ENCODE peak calls at places on chromosome 15, in nine cellular contexts. J is stomach, C is K562, T is body of pancreas, U is adrenal gland, W is testis, S is GM12878, A is gastrocnemius medialis, I is IMR-90. R is an unnamed sample. For H3K4me1, the result is how much of the 10 kb centered on the place peaks cover.

GRCh38 chr15:88894819-88895767 is at the start of gene HAPLN3:
- DNase-seq in T (peak), W (no peak), A (no peak), C (peak), U (peak), I (peak), J (peak), S (no peak), R (no peak)

GRCh38 chr15:71781179-71781964 is 29.0 kb upstream of the NR2E3 start:
- DNase-seq in S (peak), W (no peak), J (no peak), U (no peak), C (no peak), T (no peak), I (peak), A (no peak), R (no peak)

GRCh38 chr15:42084465-42085235 is 9.7 kb downstream of the PLA2G4D start:
- DNase-seq in J (peak), S (no peak), T (peak), W (peak), A (peak), I (peak), C (peak), U (peak), R (peak)

GRCh38 chr15:58554758-58555157 is 123.0 kb downstream of the LIPC start:
- DNase-seq in I (no peak), A (no peak), U (no peak), S (no peak), J (no peak), T (no peak), W (no peak), C (no peak), R (no peak)

GRCh38 chr15:100945006-100945405 is 25.8 kb downstream of the LRRK1 start:
- DNase-seq in A (no peak), U (no peak), S (no peak), T (no peak), C (no peak), J (no peak), I (peak), W (no peak), R (no peak)

GRCh38 chr15:74347757-74348250 is 19.6 kb downstream of the CYP11A1 start:
- DNase-seq in I (no peak), U (no peak), T (no peak), J (no peak), S (no peak), W (no peak), C (no peak), A (no peak), R (no peak)

GRCh38 chr15:44296625-44297524 is 8.4 kb downstream of the GOLM2 start:
- DNase-seq in I (peak), T (peak), C (peak), J (no peak), U (no peak), W (no peak), A (no peak), S (no peak), R (no peak)

GRCh38 chr15:66298803-66299251 is 5.5 kb downstream of the DIS3L start:
- DNase-seq in T (peak), S (no peak), C (no peak), A (no peak), J (no peak), I (no peak), W (no peak), U (no peak), R (no peak)

GRCh38 chr15:51861557-51862350 is 32.3 kb downstream of the TMOD3 start:
- DNase-seq in J (no peak), C (no peak), A (no peak), U (no peak), W (no peak), S (no peak), T (no peak), I (no peak), R (no peak)

GRCh38 chr15:51051776-51052175 is 42.9 kb downstream of the TNFAIP8L3 start:
- DNase-seq in C (no peak), U (peak), I (no peak), A (peak), J (no peak), T (no peak), S (no peak), W (peak), R (peak)

GRCh38 chr15:69460481-69460880 is 7.9 kb downstream of the RPLP1 start:
- DNase-seq in W (no peak), U (no peak), J (no peak), I (no peak), S (no peak), A (no peak), C (no peak), T (no peak), R (no peak)

GRCh38 chr15:57263520-57263919 is 112.8 kb upstream of the CGNL1 start:
- DNase-seq in I (no peak), T (no peak), C (no peak), U (no peak), S (no peak), A (no peak), J (no peak), W (no peak), R (no peak)

GRCh38 chr15:67465196-67465952 is 55.6 kb upstream of the C15orf61 start:
- DNase-seq in U (no peak), S (no peak), T (no peak), J (no peak), W (no peak), A (no peak), C (peak), I (no peak), R (no peak)

GRCh38 chr15:73628976-73629854 is 4.0 kb downstream of the NPTN start:
- DNase-seq in T (no peak), J (no peak), C (no peak), I (no peak), U (no peak), A (no peak), S (no peak), W (no peak), R (no peak)

GRCh38 chr15:37111427-37111717 is 11.0 kb upstream of the MEIS2 start:
- DNase-seq in W (no peak), I (no peak), J (no peak), U (no peak), C (no peak), T (no peak), A (no peak), S (no peak), R (no peak)

GRCh38 chr15:40536501-40536900 is 28.3 kb downstream of the CCDC32 start:
- DNase-seq in W (no peak), J (no peak), A (no peak), U (peak), I (peak), C (no peak), S (no peak), T (no peak), R (no peak)

GRCh38 chr15:44033894-44034293 is 161.2 kb downstream of the FRMD5 start:
- DNase-seq in U (peak), J (no peak), T (peak), A (no peak), S (no peak), I (peak), W (peak), C (no peak), R (no peak)

GRCh38 chr15:72033711-72034110 is 84.2 kb downstream of the MYO9A start:
- DNase-seq in J (no peak), T (no peak), I (peak), U (no peak), W (no peak), S (no peak), C (no peak), A (no peak), R (no peak)

GRCh38 chr15:32903591-32903990 is 185.8 kb downstream of the GREM1 start:
- DNase-seq in I (no peak), U (no peak), T (no peak), C (no peak), W (no peak), A (no peak), S (no peak), J (no peak), R (no peak)
- H3K4me1 ChIP-seq in I (under half), U (under half), T (under half), C (under half), W (under half), A (under half), S (under half), J (under half), R (under half)

DNA sequence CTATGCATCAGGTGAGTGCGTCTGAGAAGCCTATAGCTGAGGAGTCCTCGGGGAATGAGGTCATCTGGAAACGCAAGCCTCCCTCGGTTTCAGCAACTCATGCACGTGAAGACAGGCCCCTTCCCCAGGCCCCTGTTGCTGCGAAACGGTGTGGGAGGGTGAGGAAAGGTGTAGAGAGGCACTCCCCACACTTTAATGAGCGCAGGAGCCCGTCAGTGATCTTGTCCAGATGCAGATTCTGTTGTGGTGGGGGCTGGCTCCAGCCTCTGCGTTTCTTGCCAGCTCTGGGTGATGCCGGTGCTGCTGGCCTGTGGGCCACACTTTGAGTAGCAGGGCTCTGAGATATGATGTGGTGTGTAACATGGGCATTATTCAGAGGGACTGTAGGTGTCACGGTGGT is 38.6 kb upstream of the LACTB start:
- DNase-seq in T (no peak), J (no peak), A (no peak), U (no peak), W (no peak), S (no peak), I (no peak), C (no peak), R (no peak)
- H3K27ac ChIP-seq in T (no peak), J (no peak), A (no peak), U (no peak), W (no peak), S (no peak), I (no peak), C (no peak), R (no peak)

GRCh38 chr15:34628577-34629152 is 45.2 kb upstream of the GOLGA8B start:
- DNase-seq in U (no peak), S (no peak), I (peak), T (no peak), A (no peak), W (no peak), J (no peak), C (no peak), R (no peak)
- TF ChIP-seq POLR2A in U (no peak), S (no peak), I (no peak), T (no peak), A (no peak), W (no peak), J (no peak), C (no peak), R (no peak)

DNA sequence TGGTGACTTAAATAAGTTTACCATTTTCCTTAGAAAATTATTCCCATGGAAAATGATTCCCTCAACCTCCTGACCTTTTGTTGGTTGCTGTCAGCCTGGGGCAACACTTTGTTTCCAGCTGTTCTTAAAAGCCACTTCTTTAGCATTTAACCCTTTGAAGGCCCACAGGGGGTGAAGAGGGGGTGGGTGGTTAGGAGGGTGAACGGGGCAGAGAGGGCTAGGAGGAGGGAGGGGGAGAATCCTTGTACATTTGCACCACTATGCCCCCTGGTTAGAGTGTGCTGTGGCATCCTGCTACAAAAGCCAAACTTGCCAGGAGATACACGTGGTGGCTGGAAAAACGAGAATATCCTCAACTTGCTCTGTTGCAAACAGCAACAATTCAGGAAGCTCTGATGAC is 273.2 kb upstream of the RGMA start:
- DNase-seq in S (no peak), I (no peak), U (no peak), J (no peak), A (no peak), T (no peak), C (no peak), W (no peak), R (no peak)
- H3K4me1 ChIP-seq in S (under half), I (under half), U (under half), J (under half), A (under half), T (under half), C (under half), W (under half), R (under half)

GRCh38 chr15:63332367-63333078 is 49.1 kb downstream of the CA12 start:
- DNase-seq in J (no peak), U (peak), A (no peak), I (peak), W (no peak), S (no peak), T (no peak), C (no peak), R (no peak)
- H3K27ac ChIP-seq in J (no peak), U (no peak), A (no peak), I (no peak), W (no peak), S (no peak), T (no peak), C (no peak), R (no peak)

DNA sequence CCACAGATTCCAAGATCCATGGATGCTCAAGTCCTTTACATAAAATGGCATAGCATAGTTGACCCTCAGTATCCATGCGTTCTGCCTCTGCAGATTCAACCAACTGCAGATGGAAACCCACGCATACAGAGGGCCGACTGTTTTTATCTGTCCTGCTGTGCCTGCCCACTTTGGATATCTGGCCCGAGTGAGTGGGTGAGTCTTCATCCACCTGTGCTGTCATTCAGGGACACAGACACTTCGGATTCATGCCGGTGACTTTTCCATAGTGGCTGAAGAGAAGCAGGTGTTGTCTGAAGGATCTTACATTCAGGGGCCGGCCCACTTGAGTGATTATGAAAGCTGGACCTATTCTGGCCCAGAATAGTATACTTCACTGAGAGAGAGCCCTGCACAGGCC is 85.1 kb downstream of the RYR3 start:
- DNase-seq in I (no peak), C (no peak), W (no peak), A (no peak), J (no peak), U (no peak), T (no peak), S (no peak), R (no peak)
- TF ChIP-seq POLR2A in I (no peak), C (no peak), W (no peak), A (no peak), J (no peak), U (no peak), T (no peak), S (no peak), R (no peak)

GRCh38 chr15:98737122-98737521 is 88.8 kb downstream of the IGF1R start:
- DNase-seq in C (no peak), S (no peak), W (no peak), J (no peak), U (no peak), I (no peak), A (no peak), T (no peak), R (no peak)
- H3K4me1 ChIP-seq in C (under half), S (under half), W (under half), J (under half), U (under half), I (under half), A (under half), T (under half), R (under half)

R was measured in heart left ventricle.